ENCODE peak calls at places on chromosomes 1 and 21, in four cellular contexts. One of them, this sample, is unnamed.

GRCh38 chr1:7539772-7540175 is 231.3 kb upstream of the VAMP3 start:
- DNase-seq in WTC11: peak
- DNase-seq in mammary epithelial cell: peak
- DNase-seq in posterior cingulate gyrus: peak
- DNase-seq in this sample: peak

GRCh38 chr1:33500547-33500946 is 28.1 kb downstream of the ZSCAN20 start:
- DNase-seq in posterior cingulate gyrus: no peak
- DNase-seq in WTC11: no peak
- DNase-seq in mammary epithelial cell: no peak
- DNase-seq in this sample: no peak

GRCh38 chr1:47227370-47228232 is 4.4 kb downstream of the TAL1 start:
- DNase-seq in mammary epithelial cell: no peak
- DNase-seq in posterior cingulate gyrus: no peak
- DNase-seq in WTC11: no peak
- DNase-seq in this sample: no peak

GRCh38 chr1:6350416-6351088 is 43.0 kb downstream of the ACOT7 start:
- DNase-seq in posterior cingulate gyrus: peak
- DNase-seq in mammary epithelial cell: peak
- DNase-seq in WTC11: no peak
- DNase-seq in this sample: peak

GRCh38 chr1:229024528-229025119 is 246.3 kb upstream of the RAB4A start:
- DNase-seq in posterior cingulate gyrus: no peak
- DNase-seq in WTC11: no peak
- DNase-seq in mammary epithelial cell: peak
- DNase-seq in this sample: peak

GRCh38 chr1:156654700-156655099 is 12.8 kb downstream of the BCAN start:
- DNase-seq in posterior cingulate gyrus: no peak
- DNase-seq in mammary epithelial cell: no peak
- DNase-seq in WTC11: no peak
- DNase-seq in this sample: no peak

GRCh38 chr1:114352797-114353196 is 158.2 kb downstream of the TRIM33 start:
- DNase-seq in posterior cingulate gyrus: peak
- DNase-seq in WTC11: no peak
- DNase-seq in mammary epithelial cell: no peak
- DNase-seq in this sample: no peak

GRCh38 chr1:14438127-14438769 is 160.2 kb upstream of the KAZN start:
- DNase-seq in posterior cingulate gyrus: no peak
- DNase-seq in mammary epithelial cell: no peak
- DNase-seq in WTC11: no peak
- DNase-seq in this sample: no peak

GRCh38 chr1:87872189-87872588 is 543.5 kb downstream of the LMO4 start:
- DNase-seq in WTC11: no peak
- DNase-seq in posterior cingulate gyrus: no peak
- DNase-seq in mammary epithelial cell: no peak
- DNase-seq in this sample: no peak

GRCh38 chr1:100423832-100424337 is 71.6 kb downstream of the CDC14A start:
- DNase-seq in WTC11: no peak
- DNase-seq in mammary epithelial cell: no peak
- DNase-seq in posterior cingulate gyrus: no peak
- DNase-seq in this sample: peak

GRCh38 chr1:179080866-179081695 is 789 bp upstream of the TOR3A start:
- DNase-seq in WTC11: no peak
- DNase-seq in mammary epithelial cell: no peak
- DNase-seq in posterior cingulate gyrus: no peak
- DNase-seq in this sample: no peak

GRCh38 chr21:20882462-20883415 is 115.5 kb upstream of the NCAM2 start:
- DNase-seq in mammary epithelial cell: no peak
- DNase-seq in WTC11: peak
- DNase-seq in posterior cingulate gyrus: peak
- DNase-seq in this sample: peak

GRCh38 chr1:181221078-181221477 is 132.6 kb downstream of the IER5 start:
- DNase-seq in posterior cingulate gyrus: no peak
- DNase-seq in WTC11: no peak
- DNase-seq in mammary epithelial cell: no peak
- DNase-seq in this sample: no peak